ENCODE peak calls at places on chromosomes 1 and 21, in six cellular contexts. G, I, J, P, E and C are unnamed samples.

GRCh38 chr1:175618559-175618958 is 124.8 kb downstream of the TNR start:
- DNase-seq in G (no peak), I (no peak), J (no peak), P (no peak), E (no peak), C (no peak)

GRCh38 chr1:194534784-194535183 is 1348.4 kb upstream of the B3GALT2 start:
- DNase-seq in G (no peak), I (no peak), J (no peak), P (no peak), E (no peak), C (no peak)

GRCh38 chr1:33684346-33685122 is 179.3 kb upstream of the HMGB4 start:
- DNase-seq in G (no peak), I (no peak), J (no peak), P (no peak), E (no peak), C (no peak)

GRCh38 chr1:232574867-232575523 is 54.9 kb downstream of the SIPA1L2 start:
- DNase-seq in G (no peak), I (no peak), J (no peak), P (no peak), E (no peak), C (no peak)

GRCh38 chr1:46719689-46720088 is 775 bp upstream of the EFCAB14 start:
- DNase-seq in G (no peak), I (no peak), J (peak; percentile 42), P (no peak), E (no peak), C (no peak)

GRCh38 chr1:15303912-15304311 is 56.9 kb downstream of the FHAD1 start:
- DNase-seq in G (no peak), I (no peak), J (no peak), P (no peak), E (no peak), C (no peak)

GRCh38 chr1:94522304-94522703 is 19.3 kb downstream of the F3 start:
- DNase-seq in G (no peak), I (peak; percentile 41), J (no peak), P (no peak), E (no peak), C (no peak)

GRCh38 chr1:203217139-203217621 is 12.3 kb downstream of the CHIT1 start:
- DNase-seq in G (no peak), I (no peak), J (no peak), P (peak; percentile 31), E (no peak), C (no peak)

GRCh38 chr1:219385786-219386427 is 212.2 kb downstream of the LYPLAL1 start:
- DNase-seq in G (peak; percentile 25), I (peak; percentile 65), J (peak; percentile 46), P (peak; percentile 40), E (no peak), C (peak; percentile 41)

GRCh38 chr1:92410706-92411105 is 76.0 kb downstream of the GFI1 start:
- DNase-seq in G (no peak), I (no peak), J (no peak), P (no peak), E (peak; percentile 18), C (no peak)

GRCh38 chr1:214833357-214833756 is 230.4 kb downstream of the CENPF start:
- DNase-seq in G (no peak), I (peak; percentile 32), J (no peak), P (no peak), E (no peak), C (no peak)

GRCh38 chr1:215987092-215987855 is 420.2 kb downstream of the KCTD3 start:
- DNase-seq in G (no peak), I (no peak), J (no peak), P (no peak), E (no peak), C (no peak)

GRCh38 chr1:119276558-119276957 is 92.0 kb upstream of the HAO2 start:
- DNase-seq in G (no peak), I (peak; percentile 2), J (no peak), P (no peak), E (no peak), C (no peak)

GRCh38 chr1:114097109-114097508 is 56.6 kb downstream of the SYT6 start:
- DNase-seq in G (peak; percentile 72), I (no peak), J (no peak), P (no peak), E (no peak), C (no peak)

GRCh38 chr1:152029144-152029936 is 7.5 kb downstream of the S100A11 start:
- DNase-seq in G (no peak), I (no peak), J (no peak), P (no peak), E (no peak), C (no peak)

GRCh38 chr21:41251961-41252642 is 64.5 kb upstream of the FAM3B start:
- DNase-seq in G (no peak), I (no peak), J (no peak), P (no peak), E (no peak), C (no peak)

GRCh38 chr1:172855841-172856382 is 194.8 kb downstream of the TNFSF18 start:
- DNase-seq in G (no peak), I (no peak), J (no peak), P (no peak), E (no peak), C (no peak)

GRCh38 chr1:177915641-177916040 is 54.2 kb downstream of the SEC16B start:
- DNase-seq in G (no peak), I (no peak), J (no peak), P (no peak), E (no peak), C (no peak)

GRCh38 chr1:177909416-177909815 is 60.4 kb downstream of the SEC16B start:
- DNase-seq in G (no peak), I (no peak), J (no peak), P (no peak), E (no peak), C (no peak)

GRCh38 chr1:177914603-177915002 is 55.3 kb downstream of the SEC16B start:
- DNase-seq in G (no peak), I (no peak), J (no peak), P (no peak), E (no peak), C (no peak)

GRCh38 chr1:177912991-177913390 is 56.9 kb downstream of the SEC16B start:
- DNase-seq in G (no peak), I (no peak), J (no peak), P (no peak), E (no peak), C (no peak)

GRCh38 chr1:177913762-177914540 is 55.9 kb downstream of the SEC16B start:
- DNase-seq in G (no peak), I (peak; percentile 19), J (no peak), P (peak; percentile 44), E (no peak), C (no peak)
- TF ChIP-seq CTCF in G (no peak), I (peak; percentile 24), J (no peak), P (no peak), E (no peak), C (no peak)

GRCh38 chr1:86753700-86754099 is 49.3 kb downstream of the SH3GLB1 start:
- DNase-seq in G (no peak), I (peak; percentile 35), J (no peak), P (no peak), E (no peak), C (no peak)
- TF ChIP-seq CTCF in G (no peak), I (peak; percentile 12), J (no peak), P (no peak), E (no peak), C (no peak)

DNA sequence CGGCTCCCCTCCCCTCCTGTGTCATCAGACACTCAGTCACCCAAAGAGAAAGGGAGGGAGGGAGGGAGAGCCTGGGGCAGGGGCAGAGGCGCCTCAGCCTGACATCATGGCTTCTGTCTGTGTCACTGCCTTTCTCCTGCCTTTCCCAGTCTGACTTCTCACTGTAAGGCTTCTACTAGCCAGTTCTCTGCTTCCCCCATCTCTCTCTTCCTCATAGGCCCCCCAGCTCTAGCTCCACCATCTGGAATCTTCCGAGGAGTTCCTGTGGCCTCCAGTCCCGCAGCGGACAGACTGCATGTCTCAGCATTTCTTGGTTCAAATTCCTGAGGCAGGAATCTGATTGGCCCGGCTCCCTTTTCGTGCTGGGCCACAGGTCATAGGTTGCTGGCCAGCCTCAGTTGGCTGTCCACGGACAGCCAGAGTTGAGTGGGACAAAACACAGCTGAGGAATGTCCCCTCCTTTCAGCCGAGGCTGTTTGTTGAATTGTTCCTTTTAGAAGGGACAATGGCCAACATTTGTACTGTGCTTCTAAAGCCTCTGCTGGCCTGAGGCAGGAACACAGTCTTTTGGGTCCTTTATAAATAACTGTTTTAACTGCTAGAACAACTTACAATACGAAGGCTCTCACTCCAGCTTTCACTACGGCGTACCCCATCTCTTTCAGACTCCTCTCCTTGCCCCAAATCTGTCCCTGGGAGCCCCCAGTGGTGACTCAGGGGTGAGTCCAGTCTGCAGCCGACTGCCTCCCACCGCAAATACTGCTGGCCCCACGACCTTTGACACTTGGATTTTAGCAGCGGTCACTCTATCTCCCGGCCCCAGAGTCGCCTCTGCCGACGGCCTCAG is 18.8 kb upstream of the KANK4 start:
- DNase-seq in G (no peak), I (no peak), J (no peak), P (no peak), E (no peak), C (no peak)
- TF ChIP-seq CTCF in G (no peak), I (no peak), J (no peak), P (no peak), E (no peak), C (no peak)

GRCh38 chr1:4495809-4496208 is 158.6 kb upstream of the AJAP1 start:
- DNase-seq in G (no peak), I (no peak), J (no peak), P (no peak), E (no peak), C (no peak)

GRCh38 chr1:4500441-4500840 is 154.0 kb upstream of the AJAP1 start:
- DNase-seq in G (no peak), I (no peak), J (no peak), P (no peak), E (no peak), C (no peak)

GRCh38 chr1:4489486-4489885 is 164.9 kb upstream of the AJAP1 start:
- DNase-seq in G (no peak), I (no peak), J (no peak), P (no peak), E (no peak), C (no peak)

DNA sequence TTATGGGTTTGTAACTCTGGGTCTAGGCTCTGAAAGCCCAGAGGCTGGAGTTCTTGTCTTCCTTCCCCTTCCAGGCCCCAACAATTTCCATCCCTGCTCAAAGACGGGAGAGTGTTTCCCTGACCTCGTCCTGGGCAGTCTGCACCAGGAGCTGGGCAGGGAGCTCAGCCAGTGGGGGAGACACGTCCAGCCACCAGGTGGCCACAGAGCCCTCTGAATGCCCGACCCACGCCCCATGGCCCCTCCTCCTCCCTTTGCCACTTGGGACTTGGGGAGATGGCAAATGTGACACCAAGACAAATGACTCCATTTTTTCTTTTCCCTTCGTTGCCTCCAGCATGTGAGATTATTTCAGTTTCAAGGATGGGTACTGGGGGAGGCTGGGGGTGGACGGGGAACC is 159.9 kb upstream of the AJAP1 start:
- DNase-seq in G (no peak), I (no peak), J (no peak), P (no peak), E (no peak), C (no peak)
- TF ChIP-seq CTCF in G (no peak), I (no peak), J (no peak), P (no peak), E (no peak), C (no peak)

DNA sequence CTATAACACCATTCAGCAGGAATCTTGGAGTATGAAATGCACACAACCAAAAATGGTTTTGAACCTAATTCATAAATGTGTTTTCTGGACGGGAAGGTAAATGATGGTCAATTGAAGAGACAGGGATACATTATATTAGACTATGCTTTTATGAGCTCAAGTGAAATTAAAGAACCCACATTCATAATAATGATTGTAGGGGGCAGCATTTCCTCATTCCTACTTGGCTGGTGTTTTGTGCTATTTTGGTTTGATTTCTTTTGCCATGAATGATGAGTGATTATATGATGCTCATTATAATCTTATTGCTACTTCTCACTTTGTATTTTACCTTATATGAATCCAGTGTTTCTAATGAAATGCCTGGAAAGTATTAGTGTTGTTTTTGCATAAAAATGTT is 372 bp downstream of the OR2L3 start:
- DNase-seq in G (no peak), I (no peak), J (no peak), P (no peak), E (no peak), C (no peak)
- TF ChIP-seq CTCF in G (no peak), I (no peak), J (no peak), P (no peak), E (no peak), C (no peak)